ENCODE peak calls at places on chromosome 3, in four cellular contexts. O is PC-3, S is neural progenitor cell, F is lung. N is an unnamed sample.

GRCh38 chr3:34780973-34781372 is 858.4 kb upstream of the ARPP21 start:
- DNase-seq in O (no peak), S (peak; percentile 8), F (no peak), N (no peak)

GRCh38 chr3:196063049-196063448 is 18.8 kb downstream of the TFRC start:
- DNase-seq in O (no peak), S (no peak), F (no peak), N (no peak)

GRCh38 chr3:26460975-26461374 is 161.6 kb upstream of the LRRC3B start:
- DNase-seq in O (no peak), S (no peak), F (no peak), N (no peak)

GRCh38 chr3:30290479-30290878 is 315.9 kb upstream of the TGFBR2 start:
- DNase-seq in O (no peak), S (no peak), F (no peak), N (no peak)

GRCh38 chr3:13544293-13544831 is 4.6 kb upstream of the FBLN2 start:
- DNase-seq in O (no peak), S (no peak), F (no peak), N (no peak)

GRCh38 chr3:137765310-137766033 is 1.4 kb downstream of the SOX14 start:
- DNase-seq in O (no peak), S (peak; percentile 46), F (no peak), N (no peak)

GRCh38 chr3:55198554-55198953 is 270.7 kb upstream of the LRTM1 start:
- DNase-seq in O (no peak), S (no peak), F (no peak), N (no peak)

GRCh38 chr3:99768808-99769501 is 48.7 kb upstream of the CMSS1 start:
- DNase-seq in O (no peak), S (no peak), F (no peak), N (no peak)

GRCh38 chr3:52852419-52852818 is 17.6 kb upstream of the MUSTN1 start:
- DNase-seq in O (no peak), S (no peak), F (no peak), N (no peak)

GRCh38 chr3:113273011-113273410 is 61.7 kb downstream of the BOC start:
- DNase-seq in O (no peak), S (no peak), F (no peak), N (no peak)

GRCh38 chr3:78701537-78701936 is 1066.3 kb downstream of the ROBO1 start:
- DNase-seq in O (no peak), S (no peak), F (no peak), N (no peak)

GRCh38 chr3:155228636-155229035 is 64.8 kb downstream of the STRIT1 start:
- DNase-seq in O (no peak), S (no peak), F (no peak), N (no peak)

GRCh38 chr3:137988152-137988551 is 21.8 kb upstream of the CLDN18 start:
- DNase-seq in O (no peak), S (no peak), F (no peak), N (peak; percentile 35)

GRCh38 chr3:88807471-88808090 is 299.8 kb upstream of the EPHA3 start:
- DNase-seq in O (peak; percentile 45), S (peak; percentile 63), F (no peak), N (no peak)

GRCh38 chr3:158801696-158802398 is at the start of gene MFSD1:
- DNase-seq in O (peak; percentile 86), S (peak; percentile 94), F (peak; percentile 96), N (peak; percentile 98)

GRCh38 chr3:111803123-111803593 is 55.9 kb upstream of the PHLDB2 start:
- DNase-seq in O (peak; percentile 99), S (no peak), F (peak; percentile 72), N (peak; percentile 34)

GRCh38 chr3:99921986-99922385 is 104.3 kb downstream of the CMSS1 start:
- DNase-seq in O (no peak), S (no peak), F (no peak), N (no peak)

GRCh38 chr3:141076821-141077571 is 25.8 kb downstream of the SPSB4 start:
- DNase-seq in O (no peak), S (peak; percentile 75), F (peak; percentile 52), N (peak; percentile 38)

DNA sequence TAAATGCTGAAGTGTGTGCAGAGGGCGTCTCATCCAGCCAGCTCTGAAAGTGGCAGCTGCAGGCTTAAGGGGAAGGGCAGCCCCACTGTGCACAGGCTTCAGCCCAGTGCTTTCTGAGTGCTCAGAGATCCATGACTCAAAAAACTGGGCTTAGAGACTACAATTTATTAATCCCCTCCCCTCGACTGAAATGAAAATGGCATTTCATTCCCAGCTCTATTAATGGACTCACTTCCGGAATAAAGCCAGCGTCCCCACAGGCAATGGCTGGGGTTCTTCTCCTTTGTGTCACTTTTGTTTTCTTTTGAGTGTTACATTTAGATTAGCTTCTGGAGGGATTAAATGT is 55.5 kb upstream of the PLXNA1 start:
- DNase-seq in O (no peak), S (no peak), F (no peak), N (no peak)
- H3K27ac ChIP-seq in O (peak overlapping the region; percentile 81), S (no peak overlapping the region), F (peak overlapping the region; percentile 0), N (no peak overlapping the region)

DNA sequence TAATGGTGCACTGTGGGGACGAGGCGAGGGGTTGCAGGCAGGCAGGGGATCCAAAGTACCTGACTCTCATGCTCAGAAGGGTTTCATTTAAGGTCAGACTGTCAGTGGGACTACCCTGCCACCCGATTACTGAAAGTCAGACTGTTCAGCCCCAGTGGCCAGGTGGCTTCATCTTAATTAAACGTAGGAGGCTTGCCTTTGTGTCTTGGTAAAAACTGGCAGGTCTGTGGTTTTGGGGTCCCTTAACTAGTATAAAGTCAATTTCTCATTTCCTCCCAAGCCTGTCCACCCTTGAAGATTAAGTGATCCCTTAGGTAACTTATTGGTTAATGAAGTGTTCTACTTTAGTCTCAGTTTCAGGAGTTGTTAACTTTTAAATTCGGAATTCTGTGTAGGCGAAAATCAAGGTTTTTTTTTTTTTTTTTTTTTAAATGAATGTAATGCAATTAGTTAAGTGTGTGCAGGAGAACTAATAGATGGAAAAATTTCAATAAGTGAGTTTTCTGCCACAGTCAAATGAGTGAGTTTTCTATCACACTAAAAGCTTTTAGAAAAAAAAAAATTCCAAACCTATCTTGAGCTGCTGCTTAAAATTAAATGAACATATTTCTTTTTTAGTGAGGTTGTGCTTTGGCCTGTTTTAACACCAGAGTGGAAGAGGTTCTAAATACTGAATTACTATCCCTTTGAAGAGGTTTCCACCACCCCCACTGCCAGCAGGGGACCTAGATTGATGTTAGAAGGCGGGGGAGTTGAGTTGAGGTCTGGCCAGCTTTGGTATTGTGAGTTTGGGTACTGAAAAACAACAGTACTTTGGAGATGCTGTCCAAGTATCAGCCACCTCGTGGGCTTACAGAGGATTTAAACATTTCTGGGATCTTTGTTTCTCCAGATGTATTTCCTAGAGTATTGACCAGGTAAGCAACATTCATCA is 15.2 kb downstream of the ITPR1 start:
- DNase-seq in O (no peak), S (peak; percentile 34), F (no peak), N (no peak)
- H3K4me3 ChIP-seq in O (no peak overlapping the region), S (no peak overlapping the region), F (no peak overlapping the region), N (no peak overlapping the region)

DNA sequence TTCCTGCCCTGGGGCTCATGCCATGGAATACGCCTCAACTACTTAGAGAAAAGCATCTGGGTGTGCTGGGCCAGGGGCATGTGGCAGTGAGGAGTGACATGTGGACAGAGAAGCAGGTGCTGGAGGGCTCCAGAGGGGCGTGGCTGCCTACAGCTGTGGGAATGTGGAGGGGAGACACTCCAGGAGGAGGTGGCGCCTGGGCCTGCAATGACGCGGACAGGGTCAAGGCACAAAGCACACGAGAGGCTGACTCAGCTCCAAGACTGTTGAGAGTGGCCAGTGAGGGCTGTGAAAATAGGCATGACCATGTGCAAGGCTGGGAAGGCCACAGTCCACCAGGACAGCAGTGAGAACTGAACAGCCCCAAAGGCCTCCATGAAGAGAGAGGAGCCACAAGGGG is 48.5 kb downstream of the PTH1R start:
- DNase-seq in O (no peak), S (no peak), F (peak; percentile 81), N (no peak)
- TF ChIP-seq CTCF in O (no peak), S (no peak), F (no peak), N (no peak)

GRCh38 chr3:177263615-177264365 is 66.5 kb upstream of the TBL1XR1 start:
- DNase-seq in O (no peak), S (no peak), F (no peak), N (no peak)
- H3K27ac ChIP-seq in O (no peak overlapping the region), S (no peak overlapping the region), F (no peak overlapping the region), N (no peak overlapping the region)

DNA sequence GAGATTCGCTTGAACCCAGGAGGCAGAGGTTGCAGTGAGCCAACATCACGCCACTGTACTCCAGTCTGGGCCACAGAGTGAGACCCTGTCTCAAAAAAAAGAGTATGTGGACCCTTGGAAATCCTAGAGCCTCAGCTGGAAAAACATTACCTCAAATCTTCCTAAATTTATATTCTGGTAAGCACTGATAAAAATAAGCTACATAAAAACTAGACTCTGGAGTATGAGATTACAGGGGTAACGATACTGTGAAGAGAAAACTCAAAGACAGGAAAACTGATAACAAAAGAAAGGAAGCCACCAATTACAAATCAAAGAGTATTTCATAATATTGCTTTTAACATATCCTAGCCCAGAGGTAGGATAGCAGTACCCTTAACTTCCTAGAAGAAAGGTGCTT is 30.3 kb downstream of the SETD2 start:
- DNase-seq in O (no peak), S (no peak), F (no peak), N (no peak)
- H3K4me3 ChIP-seq in O (no peak overlapping the region), S (no peak overlapping the region), F (no peak overlapping the region), N (no peak overlapping the region)

GRCh38 chr3:10334461-10334860 is 13.5 kb upstream of the SEC13 start:
- DNase-seq in O (peak; percentile 25), S (peak; percentile 44), F (no peak), N (no peak)
- TF ChIP-seq CTCF in O (peak; percentile 51), S (peak; percentile 50), F (no peak), N (no peak)

GRCh38 chr3:162525791-162526190 is 1029.2 kb downstream of the OTOL1 start:
- DNase-seq in O (no peak), S (no peak), F (no peak), N (no peak)

GRCh38 chr3:162525052-162525451 is 1028.4 kb downstream of the OTOL1 start:
- DNase-seq in O (no peak), S (no peak), F (no peak), N (peak; percentile 21)

GRCh38 chr3:162517110-162517509 is 1020.5 kb downstream of the OTOL1 start:
- DNase-seq in O (peak; percentile 14), S (no peak), F (no peak), N (no peak)

DNA sequence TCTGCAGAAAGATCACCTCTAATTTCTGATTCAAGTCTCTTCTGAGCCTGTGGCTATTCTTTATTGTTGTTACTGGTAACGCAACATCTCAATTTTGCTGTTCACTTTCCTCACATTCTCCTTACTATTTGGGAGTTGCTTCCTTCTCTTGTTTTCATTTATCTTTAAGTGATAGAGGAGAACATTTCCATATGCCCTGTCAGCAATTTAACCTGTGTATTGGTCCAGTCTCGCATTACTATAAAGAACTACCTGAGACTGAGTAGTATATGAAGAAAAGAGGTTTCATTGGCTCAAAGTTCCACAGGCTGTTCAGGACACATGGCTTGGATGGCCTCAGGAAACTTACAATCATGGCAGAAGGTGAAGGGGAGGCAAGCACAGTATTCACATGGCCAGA is 1025.1 kb downstream of the OTOL1 start:
- DNase-seq in O (no peak), S (no peak), F (no peak), N (no peak)
- H3K27ac ChIP-seq in O (no peak overlapping the region), S (no peak overlapping the region), F (no peak overlapping the region), N (no peak overlapping the region)